ENCODE peak calls at places on chromosomes 4 and X, in four cellular contexts. R is stimulated activated CD4-positive, alpha-beta T cell treated with anti-CD3 and anti-CD28 coated beads, Interleukin-2, amount 100 ng/mL, for 48 hours; L is astrocyte of the spinal cord; W is RKO. E is an unnamed sample.

GRCh38 chrX:139640259-139640658 is 67.7 kb downstream of the MCF2 start:
- DNase-seq in W (no peak), L (no peak), R (no peak), E (no peak)

GRCh38 chr4:75904086-75904485 is 1.8 kb upstream of the PPEF2 start:
- DNase-seq in W (no peak), R (no peak), L (no peak), E (no peak)

GRCh38 chrX:13077168-13077567 is 32.7 kb upstream of the FAM9C start:
- DNase-seq in L (no peak), R (no peak), W (no peak), E (peak)

GRCh38 chrX:130715299-130715698 is 187.7 kb downstream of the ENOX2 start:
- DNase-seq in W (no peak), R (no peak), L (peak), E (no peak)

GRCh38 chrX:119943185-119943988 is at the start of gene NKAP:
- DNase-seq in L (peak), W (peak), R (peak), E (peak)

GRCh38 chrX:734411-734810 is 103.8 kb downstream of the SHOX start:
- DNase-seq in W (no peak), R (no peak), L (no peak), E (no peak)

GRCh38 chrX:12819231-12819630 is 28.0 kb downstream of the PRPS2 start:
- DNase-seq in L (no peak), R (no peak), W (no peak), E (no peak)

GRCh38 chr4:71553605-71554004 is 214.8 kb downstream of the SLC4A4 start:
- DNase-seq in W (peak), L (peak), R (no peak), E (peak)

GRCh38 chrX:139881130-139881529 is 51.7 kb downstream of the ATP11C start:
- DNase-seq in L (peak), R (no peak), W (no peak), E (peak)

GRCh38 chr4:118032691-118033090 is 1.6 kb upstream of the NDST3 start:
- DNase-seq in R (no peak), W (no peak), L (peak), E (peak)

GRCh38 chrX:74865725-74866124 is 59.5 kb downstream of the NEXMIF start:
- DNase-seq in L (no peak), W (no peak), R (no peak), E (no peak)

GRCh38 chr4:127410644-127411043 is 222.1 kb upstream of the INTU start:
- DNase-seq in R (no peak), W (no peak), L (no peak), E (no peak)

GRCh38 chr4:147768113-147768512 is 36.2 kb downstream of the ARHGAP10 start:
- DNase-seq in R (no peak), W (no peak), L (peak), E (peak)

GRCh38 chrX:30593435-30594200 is 16.1 kb upstream of the TASL start:
- DNase-seq in L (no peak), R (no peak), W (no peak), E (no peak)

GRCh38 chr4:119480331-119480730 is 148.3 kb downstream of the PDE5A start:
- DNase-seq in W (no peak), R (no peak), L (no peak), E (no peak)

GRCh38 chr4:22987861-22988260 is 295.1 kb downstream of the GBA3 start:
- DNase-seq in R (no peak), L (peak), W (no peak), E (peak)

E was measured in mesenchymal stem cell.